ENCODE peak calls at places on chromosomes 7 and 10, in five cellular contexts. Z is ACHN, Q is mucosa of gallbladder, F is body of pancreas, K is HCT116. C is an unnamed sample.

GRCh38 chr10:3948843-3949242 is 163.8 kb upstream of the KLF6 start:
- DNase-seq in Z (no peak), Q (peak; percentile 75), F (peak; percentile 59), K (no peak), C (peak; percentile 85)

GRCh38 chr10:72043016-72043834 is 45.1 kb downstream of the SPOCK2 start:
- DNase-seq in Z (no peak), Q (no peak), F (no peak), K (no peak), C (no peak)

GRCh38 chr7:114104035-114104434 is 185.2 kb upstream of the PPP1R3A start:
- DNase-seq in Z (no peak), Q (no peak), F (no peak), K (no peak), C (no peak)

GRCh38 chr7:28041508-28042314 is 138.9 kb downstream of the JAZF1 start:
- DNase-seq in Z (peak; percentile 96), Q (no peak), F (no peak), K (peak; percentile 37), C (no peak)

GRCh38 chr7:43148161-43148731 is 35.8 kb downstream of the HECW1 start:
- DNase-seq in Z (no peak), Q (no peak), F (no peak), K (no peak), C (no peak)

GRCh38 chr10:78255796-78256638 is 222.4 kb downstream of the RPS24 start:
- DNase-seq in Z (peak; percentile 98), Q (peak; percentile 76), F (peak; percentile 53), K (peak; percentile 82), C (no peak)

GRCh38 chr10:114749014-114749413 is 72.6 kb upstream of the FHIP2A start:
- DNase-seq in Z (no peak), Q (no peak), F (no peak), K (no peak), C (no peak)

GRCh38 chr7:108404509-108405435 is 51.5 kb downstream of the NRCAM start:
- DNase-seq in Z (no peak), Q (no peak), F (no peak), K (no peak), C (no peak)

GRCh38 chr10:101467286-101467770 is 113.4 kb downstream of the BTRC start:
- DNase-seq in Z (peak; percentile 74), Q (peak; percentile 60), F (peak; percentile 56), K (peak; percentile 76), C (peak; percentile 26)

GRCh38 chr10:34169677-34170076 is 645.4 kb downstream of the PARD3 start:
- DNase-seq in Z (no peak), Q (no peak), F (no peak), K (no peak), C (no peak)

GRCh38 chr10:68469838-68470237 is 1.9 kb downstream of the DNA2 start:
- DNase-seq in Z (no peak), Q (no peak), F (no peak), K (no peak), C (no peak)

GRCh38 chr7:146736446-146737190 is 620.0 kb downstream of the CNTNAP2 start:
- DNase-seq in Z (peak; percentile 28), Q (no peak), F (no peak), K (no peak), C (no peak)

GRCh38 chr10:80596391-80597257 is 58.9 kb downstream of the SH2D4B start:
- DNase-seq in Z (peak; percentile 60), Q (peak; percentile 16), F (peak; percentile 32), K (peak; percentile 57), C (peak; percentile 38)

C was measured in activated CD4-positive, alpha-beta memory T cell treated with anti-CD3 and anti-CD28 coated beads, Interleukin-2, amount 10 ng/mL, durations not matched to agents 7 days and 5 days.